ENCODE peak calls at places on chromosomes 11 and 22, in five cellular contexts. T is GM06990; R is lower lobe of right lung; J is A549; E is CD8-positive, alpha-beta T cell. U is an unnamed sample.
A peak's percentile ranks its signal among the peaks of the same experiment; 100 is the strongest.

GRCh38 chr22:43262990-43263644 is 76.2 kb upstream of the TTLL12 start:
- DNase-seq in E (peak; percentile 70), T (peak; percentile 24), R (no peak), J (no peak), U (no peak)

GRCh38 chr22:16960220-16960883 is 47.7 kb downstream of the GAB4 start:
- DNase-seq in J (no peak), T (no peak), E (no peak), R (no peak), U (no peak)

GRCh38 chr11:9797300-9797699 is 133.4 kb downstream of the SWAP70 start:
- DNase-seq in E (no peak), T (no peak), J (no peak), R (no peak), U (no peak)

GRCh38 chr11:69342588-69343330 is 48.8 kb downstream of the MYEOV start:
- DNase-seq in T (no peak), E (peak; percentile 43), J (no peak), R (no peak), U (no peak)

GRCh38 chr22:20437253-20438065 is at the start of gene SCARF2:
- DNase-seq in R (peak; percentile 55), T (no peak), J (no peak), E (no peak), U (peak; percentile 84)

GRCh38 chr11:77063861-77064260 is 2.9 kb upstream of the CAPN5 start:
- DNase-seq in E (no peak), T (no peak), R (no peak), J (no peak), U (peak; percentile 33)

GRCh38 chr22:26580240-26580962 is 9.5 kb downstream of the TPST2 start:
- DNase-seq in E (no peak), T (no peak), J (no peak), R (no peak), U (no peak)

GRCh38 chr11:825366-826231 is 2.1 kb upstream of the CRACR2B start:
- DNase-seq in E (no peak), T (no peak), J (no peak), R (no peak), U (no peak)

GRCh38 chr11:16126361-16126760 is 230.0 kb downstream of the SOX6 start:
- DNase-seq in R (no peak), J (no peak), E (no peak), T (no peak), U (no peak)

GRCh38 chr11:117841582-117842031 is 17.1 kb upstream of the FXYD2 start:
- DNase-seq in R (peak; percentile 32), T (no peak), E (peak; percentile 29), J (no peak), U (peak; percentile 43)

GRCh38 chr11:133903875-133904817 is 52.6 kb downstream of the IGSF9B start:
- DNase-seq in J (no peak), E (no peak), R (peak; percentile 10), T (no peak), U (peak; percentile 53)

GRCh38 chr11:37496196-37496595 is 898.2 kb upstream of the RAG2 start:
- DNase-seq in E (no peak), J (no peak), T (no peak), R (no peak), U (no peak)

GRCh38 chr22:30422481-30423295 is 2.9 kb upstream of the MTFP1 start:
- DNase-seq in T (no peak), E (peak; percentile 52), R (peak; percentile 66), J (peak; percentile 75), U (peak; percentile 90)

GRCh38 chr22:30205281-30206115 is 41.1 kb downstream of the LIF start:
- DNase-seq in T (no peak), J (peak; percentile 91), R (no peak), E (no peak), U (peak; percentile 87)

GRCh38 chr11:37905707-37906417 is 1307.8 kb upstream of the RAG2 start:
- DNase-seq in R (no peak), T (no peak), E (no peak), J (no peak), U (no peak)

GRCh38 chr11:44600261-44600660 is 34.8 kb downstream of the CD82 start:
- DNase-seq in J (no peak), E (no peak), T (no peak), R (no peak), U (no peak)

GRCh38 chr11:12060385-12060980 is 49.9 kb upstream of the MICAL2 start:
- DNase-seq in T (no peak), E (no peak), R (no peak), J (no peak), U (peak; percentile 33)

GRCh38 chr11:123063396-123064267 is 1.7 kb upstream of the HSPA8 start:
- DNase-seq in T (no peak), R (no peak), E (peak; percentile 69), J (no peak), U (peak; percentile 79)

GRCh38 chr22:19996694-19997384 is 19.8 kb downstream of the ARVCF start:
- DNase-seq in J (no peak), T (no peak), R (no peak), E (no peak), U (no peak)

GRCh38 chr22:17872491-17872890 is 98.2 kb upstream of the BID start:
- DNase-seq in R (no peak), T (no peak), E (no peak), J (no peak), U (no peak)

GRCh38 chr11:16111690-16112089 is 244.7 kb downstream of the SOX6 start:
- DNase-seq in J (no peak), R (no peak), E (no peak), T (no peak), U (no peak)

GRCh38 chr11:104694259-104695070 is 203.8 kb downstream of the CASP12 start:
- DNase-seq in T (no peak), E (no peak), J (no peak), R (no peak), U (no peak)

GRCh38 chr11:5564259-5565019 is 16.1 kb upstream of the OR52H1 start:
- DNase-seq in J (no peak), E (no peak), R (no peak), T (no peak), U (no peak)

GRCh38 chr22:45548991-45549736 is 46.5 kb downstream of the FBLN1 start:
- DNase-seq in T (no peak), R (no peak), J (peak; percentile 90), E (no peak), U (peak; percentile 94)

GRCh38 chr22:49880281-49880680 is 26.6 kb downstream of the ZBED4 start:
- DNase-seq in E (no peak), R (no peak), J (no peak), T (no peak), U (no peak)

GRCh38 chr11:120279490-120279889 is 39.5 kb downstream of the POU2F3 start:
- DNase-seq in T (no peak), E (no peak), J (no peak), R (no peak), U (no peak)

GRCh38 chr11:123406441-123407123 is 23.5 kb upstream of the GRAMD1B start:
- DNase-seq in R (no peak), J (no peak), T (no peak), E (no peak), U (no peak)

GRCh38 chr11:31323145-31323544 is 46.4 kb downstream of the DCDC1 start:
- DNase-seq in J (no peak), T (no peak), E (no peak), R (no peak), U (no peak)

GRCh38 chr11:19817265-19817851 is 104.7 kb downstream of the NAV2 start:
- DNase-seq in R (peak; percentile 52), T (no peak), J (no peak), E (no peak), U (no peak)

GRCh38 chr11:65672180-65672860 is 9.6 kb upstream of the RELA start:
- DNase-seq in J (no peak), T (no peak), R (no peak), E (no peak), U (no peak)
- TF ChIP-seq CTCF in J (no peak), T (no peak), R (no peak), E (no peak), U (no peak)

DNA sequence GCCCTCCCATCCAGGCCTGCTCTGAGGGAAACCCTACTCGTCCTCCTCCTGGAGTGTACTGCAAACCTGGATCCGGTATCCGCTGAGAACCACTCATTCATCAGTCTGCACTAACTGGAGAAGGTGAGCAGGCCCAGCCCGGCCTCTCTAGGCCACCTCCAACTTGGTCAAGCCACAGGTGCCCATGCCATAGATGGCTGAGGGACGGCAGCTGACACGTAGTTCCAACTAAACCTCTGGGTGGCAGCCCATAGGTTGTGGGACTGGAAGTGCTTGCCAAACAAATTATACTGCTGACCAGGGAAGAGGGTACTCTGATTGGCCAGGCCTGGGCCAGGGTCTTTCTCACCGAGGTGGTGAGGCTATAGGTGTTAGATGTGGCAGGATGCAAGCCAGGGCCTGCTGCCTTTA is 5.9 kb downstream of the KCNQ1OT1 start:
- DNase-seq in T (no peak), E (no peak), J (no peak), R (no peak), U (peak; percentile 38)
- H3K4me3 ChIP-seq in T (no peak overlapping the region), E (no peak overlapping the region), J (no peak overlapping the region), R (no peak overlapping the region), U (no peak overlapping the region)

DNA sequence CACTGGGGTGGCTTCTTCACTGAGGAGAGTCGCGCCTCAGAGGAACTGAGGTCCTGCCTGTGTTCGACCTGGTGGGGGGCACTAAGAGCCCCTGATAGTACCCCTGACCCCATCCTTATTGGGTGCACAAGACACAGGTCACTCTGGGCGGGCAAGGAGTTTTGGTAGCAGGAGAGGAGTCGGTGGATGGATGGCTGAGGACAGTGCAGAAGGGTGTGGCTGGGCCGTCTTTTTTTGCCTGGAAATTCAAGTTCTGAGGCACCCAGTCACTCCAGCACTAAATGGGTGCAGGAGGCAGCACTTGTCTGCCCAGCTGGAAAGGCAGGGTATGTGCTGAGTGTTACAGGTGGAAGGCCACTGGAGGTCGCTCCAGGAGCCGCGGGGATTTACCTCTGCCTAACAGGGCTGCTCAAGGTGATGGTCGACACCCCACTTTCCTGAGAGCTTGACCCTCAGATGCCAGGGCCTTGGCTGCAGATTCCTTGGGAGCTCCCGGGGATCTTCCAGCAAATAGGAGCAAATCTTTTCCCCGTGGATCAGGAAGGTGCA is 960 bp downstream of the TSSC4 start:
- DNase-seq in E (no peak), R (no peak), J (peak; percentile 31), T (no peak), U (no peak)
- TF ChIP-seq CTCF in E (no peak), R (no peak), J (no peak), T (peak; percentile 20), U (no peak)

GRCh38 chr11:17697175-17697949 is 22.0 kb upstream of the MYOD1 start:
- DNase-seq in T (no peak), J (no peak), E (no peak), R (no peak), U (no peak)

GRCh38 chr11:17699157-17700114 is 19.9 kb upstream of the MYOD1 start:
- DNase-seq in R (no peak), J (no peak), E (no peak), T (no peak), U (no peak)

GRCh38 chr11:17695454-17696441 is 23.6 kb upstream of the MYOD1 start:
- DNase-seq in R (no peak), T (no peak), E (no peak), J (no peak), U (no peak)

GRCh38 chr11:17694711-17695110 is 24.7 kb upstream of the MYOD1 start:
- DNase-seq in J (no peak), T (no peak), E (no peak), R (no peak), U (no peak)

DNA sequence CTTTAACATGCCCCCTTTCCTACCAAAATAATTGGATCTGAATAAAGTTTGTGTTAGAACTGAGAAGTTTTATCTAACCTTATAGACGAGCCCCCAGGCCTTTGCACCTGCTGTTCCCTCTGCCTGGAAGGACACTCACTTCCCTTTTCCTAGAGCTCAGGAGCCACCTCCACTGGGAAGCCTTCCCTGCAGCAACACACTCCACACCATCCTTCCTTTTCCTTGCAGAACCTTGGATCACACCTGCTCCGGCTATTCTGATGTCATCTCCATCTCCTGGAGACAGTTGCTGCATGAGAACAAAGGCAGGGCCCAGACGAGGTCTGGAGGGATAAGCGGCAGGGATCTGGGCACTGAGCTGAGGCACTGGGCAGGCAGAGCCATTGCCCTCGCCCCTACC is 22.6 kb upstream of the MYOD1 start:
- DNase-seq in T (no peak), J (no peak), R (no peak), E (no peak), U (no peak)
- H3K4me3 ChIP-seq in T (no peak overlapping the region), J (no peak overlapping the region), R (no peak overlapping the region), E (no peak overlapping the region), U (no peak overlapping the region)

U was measured in sigmoid colon.